ENCODE peak calls at places on chromosomes 2 and 18, in four cellular contexts. T, Z, S and F are unnamed samples.

GRCh38 chr2:231037731-231038482 is 584 bp downstream of the C2orf72 start:
- DNase-seq in T (no peak), Z (no peak), S (peak; percentile 31), F (no peak)

GRCh38 chr2:34069604-34070003 is 470.5 kb upstream of the FAM98A start:
- DNase-seq in T (no peak), Z (no peak), S (no peak), F (no peak)

GRCh38 chr2:207143474-207144190 is 22.1 kb downstream of the KLF7 start:
- DNase-seq in T (peak; percentile 79), Z (peak; percentile 93), S (no peak), F (no peak)

GRCh38 chr2:192749606-192750200 is 555.0 kb upstream of the TMEFF2 start:
- DNase-seq in T (no peak), Z (no peak), S (no peak), F (peak; percentile 72)

GRCh38 chr18:2534906-2535305 is 36.4 kb downstream of the METTL4 start:
- DNase-seq in T (no peak), Z (no peak), S (no peak), F (no peak)

GRCh38 chr2:152297715-152298114 is 37.3 kb upstream of the FMNL2 start:
- DNase-seq in T (no peak), Z (no peak), S (no peak), F (no peak)

GRCh38 chr2:8729939-8730338 is 48.1 kb downstream of the ID2 start:
- DNase-seq in T (peak; percentile 67), Z (no peak), S (no peak), F (no peak)

GRCh38 chr18:13474907-13475306 is 251.5 kb downstream of the FAM210A start:
- DNase-seq in T (no peak), Z (no peak), S (no peak), F (no peak)

GRCh38 chr2:135882415-135882814 is 6.2 kb upstream of the MCM6 start:
- DNase-seq in T (no peak), Z (no peak), S (no peak), F (no peak)

GRCh38 chr2:240835528-240835927 is 15.5 kb upstream of the KIF1A start:
- DNase-seq in T (no peak), Z (no peak), S (no peak), F (no peak)

GRCh38 chr2:151334082-151334815 is 23.1 kb upstream of the TNFAIP6 start:
- DNase-seq in T (no peak), Z (no peak), S (peak; percentile 14), F (peak; percentile 75)

GRCh38 chr2:11833601-11834000 is 87.2 kb downstream of the LPIN1 start:
- DNase-seq in T (no peak), Z (no peak), S (no peak), F (peak; percentile 47)

GRCh38 chr18:21359746-21360145 is 117.7 kb downstream of the GREB1L start:
- DNase-seq in T (no peak), Z (no peak), S (no peak), F (no peak)

GRCh38 chr2:226583715-226584114 is 215.9 kb downstream of the IRS1 start:
- DNase-seq in T (no peak), Z (no peak), S (peak; percentile 33), F (peak; percentile 75)

GRCh38 chr2:240638517-240639160 is 13.4 kb downstream of the GPR35 start:
- DNase-seq in T (no peak), Z (no peak), S (no peak), F (no peak)

GRCh38 chr2:200786826-200787225 is 24.9 kb upstream of the BZW1 start:
- DNase-seq in T (no peak), Z (no peak), S (no peak), F (no peak)

GRCh38 chr2:238688197-238689153 is 159.4 kb upstream of the TWIST2 start:
- DNase-seq in T (no peak), Z (no peak), S (no peak), F (no peak)

GRCh38 chr2:28532399-28532798 is 36.5 kb downstream of the PLB1 start:
- DNase-seq in T (no peak), Z (no peak), S (no peak), F (no peak)

GRCh38 chr2:188623995-188624643 is 332.4 kb downstream of the GULP1 start:
- DNase-seq in T (no peak), Z (no peak), S (no peak), F (peak; percentile 44)

GRCh38 chr2:37625156-37625555 is 46.3 kb downstream of the CDC42EP3 start:
- DNase-seq in T (no peak), Z (no peak), S (no peak), F (no peak)

GRCh38 chr2:230907361-230908093 is 17.5 kb downstream of the GPR55 start:
- DNase-seq in T (peak; percentile 41), Z (no peak), S (no peak), F (no peak)

GRCh38 chr18:60200558-60200957 is 172.0 kb downstream of the MC4R start:
- DNase-seq in T (no peak), Z (no peak), S (no peak), F (no peak)

GRCh38 chr18:60196818-60197217 is 175.8 kb downstream of the MC4R start:
- DNase-seq in T (no peak), Z (no peak), S (no peak), F (no peak)

GRCh38 chr18:60198063-60198462 is 174.5 kb downstream of the MC4R start:
- DNase-seq in T (no peak), Z (no peak), S (no peak), F (peak; percentile 7)

GRCh38 chr18:60199505-60199904 is 173.1 kb downstream of the MC4R start:
- DNase-seq in T (no peak), Z (no peak), S (no peak), F (no peak)

DNA sequence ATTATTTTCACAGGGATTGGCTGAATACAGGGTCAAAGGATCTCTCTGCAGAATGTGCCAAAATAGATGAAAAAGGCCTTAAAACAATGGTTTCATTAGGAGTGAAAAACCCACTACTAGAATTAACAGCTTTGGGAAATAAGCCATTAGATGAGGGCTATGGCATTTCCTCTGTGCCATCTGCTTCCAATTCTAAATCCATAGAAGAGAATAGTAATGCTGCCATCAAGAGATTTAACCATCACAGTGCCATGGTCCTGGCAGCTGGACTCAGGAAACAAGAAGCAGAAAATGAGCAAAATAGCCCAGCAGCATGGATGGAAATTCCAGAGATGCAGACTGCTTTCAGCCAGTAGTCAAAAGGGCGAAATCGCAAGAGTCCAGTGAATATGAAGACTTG is 175.3 kb downstream of the MC4R start:
- DNase-seq in T (no peak), Z (no peak), S (no peak), F (peak; percentile 32)
- TF ChIP-seq CTCF in T (no peak), Z (no peak), S (no peak), F (no peak)

GRCh38 chr2:45943231-45944044 is 292.0 kb downstream of the PRKCE start:
- DNase-seq in T (no peak), Z (no peak), S (no peak), F (no peak)

GRCh38 chr2:45945182-45945779 is 293.8 kb downstream of the PRKCE start:
- DNase-seq in T (no peak), Z (no peak), S (no peak), F (no peak)

GRCh38 chr2:45944075-45944474 is 292.6 kb downstream of the PRKCE start:
- DNase-seq in T (no peak), Z (no peak), S (no peak), F (peak; percentile 42)

GRCh38 chr2:45938649-45939511 is 287.4 kb downstream of the PRKCE start:
- DNase-seq in T (peak; percentile 80), Z (peak; percentile 63), S (peak; percentile 91), F (peak; percentile 87)

DNA sequence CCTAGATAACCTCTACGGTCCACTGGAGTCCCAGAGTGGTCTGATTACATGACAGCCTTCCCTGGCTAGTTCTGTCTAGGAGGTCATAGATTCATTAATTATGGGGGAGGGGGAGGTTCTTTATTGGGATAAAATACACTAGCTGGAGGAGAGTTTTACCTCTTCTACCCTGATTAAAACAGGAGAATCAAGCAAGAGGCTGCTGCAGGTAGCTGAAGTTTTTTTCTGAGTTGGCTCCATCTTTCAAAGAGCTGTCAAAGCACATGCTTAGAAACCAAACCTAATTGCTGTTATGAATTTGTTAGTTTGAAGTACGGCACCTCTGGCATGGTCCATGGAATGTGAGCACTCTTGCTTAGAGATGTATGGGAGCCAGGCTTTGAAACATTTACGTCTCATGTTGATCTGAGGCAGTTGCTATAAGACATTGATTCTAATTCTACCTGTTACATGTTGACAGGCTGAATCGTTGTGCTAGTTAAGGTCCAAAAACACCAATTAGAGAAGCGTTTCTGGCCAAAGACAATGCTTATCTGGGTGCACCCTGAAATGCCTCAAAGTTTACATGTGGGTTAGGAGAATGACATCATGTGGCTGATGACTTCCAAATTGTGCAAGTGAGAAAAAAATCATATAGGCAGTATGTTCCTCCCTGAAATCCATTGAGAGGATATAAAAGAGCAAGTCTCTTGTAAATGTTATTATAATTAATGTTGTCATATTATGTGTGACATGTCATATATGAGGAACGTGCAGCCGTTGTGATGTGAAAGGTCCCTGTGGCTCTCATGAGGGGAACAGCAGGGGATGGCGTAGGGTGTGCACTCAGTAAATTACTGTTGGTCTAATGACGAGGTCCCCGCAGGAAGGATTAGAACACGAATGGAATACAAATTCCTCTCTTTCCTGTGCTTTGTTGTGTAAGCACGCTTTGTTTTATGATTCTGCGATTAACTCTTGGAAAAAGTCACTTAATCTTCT is 290.6 kb downstream of the PRKCE start:
- DNase-seq in T (no peak), Z (no peak), S (no peak), F (peak; percentile 90)
- H3K4me1 ChIP-seq in T (peaks cover 23% of the 10 kb centered on the region), Z (peaks cover 5% of the 10 kb centered on the region), S (peaks cover 58% of the 10 kb centered on the region), F (peaks cover 38% of the 10 kb centered on the region)

GRCh38 chr2:16614314-16614860 is 51.2 kb downstream of the CYRIA start:
- DNase-seq in T (no peak), Z (no peak), S (no peak), F (peak; percentile 61)

GRCh38 chr2:16615246-16615645 is 50.4 kb downstream of the CYRIA start:
- DNase-seq in T (no peak), Z (no peak), S (no peak), F (no peak)

GRCh38 chr2:16613475-16613874 is 52.2 kb downstream of the CYRIA start:
- DNase-seq in T (no peak), Z (no peak), S (peak; percentile 42), F (no peak)

GRCh38 chr2:16617282-16618266 is 48.1 kb downstream of the CYRIA start:
- DNase-seq in T (no peak), Z (peak; percentile 33), S (no peak), F (peak; percentile 84)

GRCh38 chr2:16615687-16616615 is 49.7 kb downstream of the CYRIA start:
- DNase-seq in T (no peak), Z (no peak), S (no peak), F (no peak)
- TF ChIP-seq CTCF in T (no peak), Z (no peak), S (no peak), F (peak; percentile 41)

DNA sequence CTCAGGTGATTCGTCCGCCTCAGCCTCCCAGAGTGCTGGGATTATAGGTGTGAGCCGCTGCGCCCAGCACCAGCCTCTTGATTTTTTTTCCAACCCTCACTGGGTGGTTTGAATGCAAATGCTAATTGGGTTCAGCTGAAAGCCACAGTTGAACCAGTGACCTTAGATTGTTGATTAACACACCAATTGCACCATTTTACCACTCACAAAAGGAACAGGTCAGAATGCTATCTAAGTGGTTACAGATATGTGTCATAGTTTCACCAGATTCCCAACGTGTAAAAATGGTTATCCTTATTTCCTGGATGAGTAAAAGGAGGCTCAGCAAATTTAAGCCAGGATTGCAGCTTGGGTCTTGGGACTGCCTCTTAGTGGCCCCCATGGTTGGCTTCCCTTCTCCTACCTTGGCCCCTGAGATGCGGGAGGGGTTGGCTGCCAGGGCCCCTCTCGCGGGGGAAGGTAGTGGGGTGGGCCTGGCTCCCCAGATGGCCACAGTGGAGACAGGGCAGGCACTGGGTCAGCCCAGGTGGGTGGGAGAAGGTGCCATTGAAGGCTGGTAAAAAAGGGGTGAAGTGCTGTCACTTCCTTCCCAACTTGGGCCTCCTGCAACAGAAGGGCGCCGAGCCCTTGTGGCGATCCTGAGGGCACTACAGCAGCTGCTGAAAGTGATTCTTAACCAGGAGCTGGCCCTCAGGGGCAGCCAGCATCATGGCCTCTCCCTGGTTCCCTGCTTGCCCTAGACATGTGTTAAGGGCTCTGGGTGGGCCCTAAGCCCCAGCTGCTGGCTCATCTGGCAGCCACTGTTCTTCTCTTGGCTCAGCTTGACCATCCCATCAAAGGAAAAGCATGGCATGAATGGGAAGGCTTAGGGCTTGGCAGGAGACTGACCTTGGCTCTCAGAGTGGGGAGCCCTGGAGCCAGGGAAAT is 165.0 kb upstream of the HAAO start:
- DNase-seq in T (no peak), Z (no peak), S (no peak), F (no peak)
- H3K4me1 ChIP-seq in T (peaks cover 51% of the 10 kb centered on the region), Z (peaks cover 41% of the 10 kb centered on the region), S (no peaks in the 10 kb centered on the region), F (no peaks in the 10 kb centered on the region)